ENCODE peak calls at places on chromosomes 3 and 15, in eight cellular contexts. Q is PC-9, A is psoas muscle, Z is cardiac muscle cell, E is stomach, J is fibroblast of lung, L is A549, I is upper lobe of right lung. H is an unnamed sample.

GRCh38 chr3:31565288-31565687 is 32.6 kb downstream of the STT3B start:
- DNase-seq in J (peak; percentile 53), Q (no peak), L (no peak), Z (no peak), E (no peak), A (no peak), I (no peak), H (no peak)

GRCh38 chr3:65354880-65355279 is 667.1 kb upstream of the ADAMTS9 start:
- DNase-seq in I (no peak), E (no peak), A (no peak), L (no peak), Z (no peak), Q (no peak), J (no peak), H (no peak)

GRCh38 chr3:85864896-85865295 is 906.1 kb downstream of the CADM2 start:
- DNase-seq in J (peak; percentile 36), Q (no peak), L (no peak), E (no peak), Z (peak; percentile 42), I (no peak), A (no peak), H (no peak)

GRCh38 chr15:47620960-47621681 is 96.2 kb upstream of the SEMA6D start:
- DNase-seq in I (no peak), L (no peak), J (peak; percentile 6), Q (no peak), A (no peak), E (no peak), Z (no peak), H (no peak)

GRCh38 chr3:172622916-172623700 is 87.8 kb downstream of the NCEH1 start:
- DNase-seq in A (no peak), Z (peak; percentile 50), I (no peak), E (peak; percentile 38), L (no peak), Q (peak; percentile 46), J (peak; percentile 77), H (no peak)

GRCh38 chr15:90716317-90716975 is 700 bp upstream of the BLM start:
- DNase-seq in J (peak; percentile 23), Q (no peak), L (no peak), Z (no peak), I (no peak), A (no peak), E (no peak), H (no peak)

GRCh38 chr15:64856429-64857145 is 14.9 kb downstream of the PLEKHO2 start:
- DNase-seq in L (no peak), I (no peak), E (no peak), Q (no peak), J (peak; percentile 72), Z (peak; percentile 32), A (peak; percentile 64), H (peak; percentile 83)

GRCh38 chr3:97698691-97699090 is 65.9 kb upstream of the ARL6 start:
- DNase-seq in A (no peak), Q (no peak), L (no peak), E (no peak), Z (no peak), I (no peak), J (no peak), H (no peak)

GRCh38 chr3:66469220-66469640 is 31.6 kb downstream of the LRIG1 start:
- DNase-seq in Z (no peak), A (no peak), L (no peak), Q (no peak), I (no peak), J (peak; percentile 63), E (no peak), H (no peak)

GRCh38 chr15:51071609-51072008 is 23.1 kb downstream of the TNFAIP8L3 start:
- DNase-seq in I (no peak), A (no peak), Z (no peak), Q (no peak), L (no peak), E (no peak), J (no peak), H (no peak)

GRCh38 chr3:46368569-46368968 is 2.2 kb upstream of the CCR5 start:
- DNase-seq in I (peak; percentile 78), L (no peak), A (peak; percentile 74), J (no peak), Q (no peak), Z (peak; percentile 24), E (peak; percentile 51), H (peak; percentile 80)

GRCh38 chr3:195774917-195775316 is 36.8 kb downstream of the MUC4 start:
- DNase-seq in J (no peak), E (no peak), Z (peak; percentile 52), I (peak; percentile 83), Q (peak; percentile 75), L (peak; percentile 39), A (peak; percentile 80), H (peak; percentile 76)

GRCh38 chr3:119469378-119470189 is 821 bp downstream of the POGLUT1 start:
- DNase-seq in L (peak; percentile 37), J (peak; percentile 47), Q (no peak), I (no peak), Z (no peak), A (no peak), E (no peak), H (no peak)

GRCh38 chr3:148723591-148723990 is 25.9 kb downstream of the AGTR1 start:
- DNase-seq in I (no peak), J (peak; percentile 94), L (peak; percentile 14), A (no peak), E (no peak), Q (no peak), Z (no peak), H (no peak)

GRCh38 chr3:75048650-75049049 is 434.2 kb upstream of the CNTN3 start:
- DNase-seq in Q (no peak), J (peak; percentile 1), A (no peak), E (no peak), L (no peak), I (no peak), Z (no peak), H (no peak)

GRCh38 chr3:115141018-115141757 is 5.9 kb downstream of the ZBTB20 start:
- DNase-seq in J (no peak), A (no peak), Z (no peak), E (no peak), I (no peak), Q (no peak), L (no peak), H (no peak)

GRCh38 chr3:174667386-174667785 is 191.7 kb upstream of the NAALADL2 start:
- DNase-seq in I (no peak), J (no peak), E (no peak), Q (no peak), A (no peak), Z (no peak), L (no peak), H (no peak)

GRCh38 chr3:45226206-45226915 is at the start of gene TMEM158:
- DNase-seq in E (peak; percentile 81), L (peak; percentile 86), A (peak; percentile 87), I (peak; percentile 91), J (peak; percentile 79), Q (peak; percentile 80), Z (peak; percentile 82), H (peak; percentile 88)

GRCh38 chr15:59388670-59389069 is 16.0 kb upstream of the MYO1E start:
- DNase-seq in L (peak; percentile 71), A (no peak), Q (no peak), Z (no peak), I (no peak), J (peak; percentile 44), E (no peak), H (no peak)

GRCh38 chr3:15205934-15206661 is at the start of gene CAPN7:
- DNase-seq in Z (peak; percentile 97), A (peak; percentile 98), J (peak; percentile 93), L (peak; percentile 87), Q (peak; percentile 95), I (peak; percentile 98), E (peak; percentile 98), H (peak; percentile 98)
- H3K4me1 ChIP-seq in Z (peaks cover 19% of the 10 kb centered on the region), A (peaks cover 15% of the 10 kb centered on the region), J (peaks cover 3% of the 10 kb centered on the region), L (peaks cover 19% of the 10 kb centered on the region), Q (peaks cover 19% of the 10 kb centered on the region), I (peaks cover 15% of the 10 kb centered on the region), E (peaks cover 20% of the 10 kb centered on the region), H (no peaks in the 10 kb centered on the region)

DNA sequence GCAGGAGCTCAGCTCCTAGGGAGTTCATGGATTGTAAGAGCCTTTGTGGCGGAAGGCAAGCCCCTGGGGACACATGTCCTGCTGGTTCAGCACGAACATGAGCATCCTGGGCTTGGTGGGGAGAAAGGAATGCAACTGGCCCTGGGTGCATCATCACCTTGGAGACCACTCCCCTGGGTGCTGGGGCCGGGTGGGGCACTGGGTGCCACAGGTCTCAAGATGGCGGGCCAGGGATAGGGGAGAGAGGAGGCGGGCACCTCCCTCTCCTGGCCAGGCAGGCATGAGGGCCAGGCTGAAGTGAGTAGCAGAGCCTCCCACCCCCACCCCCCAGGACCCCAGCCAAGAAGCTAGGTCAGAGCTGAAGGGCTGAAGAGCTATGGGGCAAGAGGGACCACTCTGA is 768 bp downstream of the PCBP4 start:
- DNase-seq in Z (no peak), J (no peak), I (no peak), L (no peak), A (no peak), E (no peak), Q (no peak), H (no peak)
- H3K4me3 ChIP-seq in Z (peak overlapping the region; percentile 85), J (peak overlapping the region; percentile 59), I (peak overlapping the region; percentile 71), L (peak overlapping the region; percentile 79), A (peak overlapping the region; percentile 81), E (peak overlapping the region; percentile 75), Q (peak overlapping the region; percentile 56), H (peak overlapping the region; percentile 95)

GRCh38 chr3:14209596-14210280 is 31.1 kb downstream of the LSM3 start:
- DNase-seq in A (no peak), L (no peak), J (no peak), Q (no peak), E (no peak), Z (no peak), I (no peak), H (no peak)
- H3K27ac ChIP-seq in A (no peak overlapping the region), L (no peak overlapping the region), J (no peak overlapping the region), Q (no peak overlapping the region), E (peak overlapping the region; percentile 62), Z (no peak overlapping the region), I (no peak overlapping the region), H (no peak overlapping the region)

DNA sequence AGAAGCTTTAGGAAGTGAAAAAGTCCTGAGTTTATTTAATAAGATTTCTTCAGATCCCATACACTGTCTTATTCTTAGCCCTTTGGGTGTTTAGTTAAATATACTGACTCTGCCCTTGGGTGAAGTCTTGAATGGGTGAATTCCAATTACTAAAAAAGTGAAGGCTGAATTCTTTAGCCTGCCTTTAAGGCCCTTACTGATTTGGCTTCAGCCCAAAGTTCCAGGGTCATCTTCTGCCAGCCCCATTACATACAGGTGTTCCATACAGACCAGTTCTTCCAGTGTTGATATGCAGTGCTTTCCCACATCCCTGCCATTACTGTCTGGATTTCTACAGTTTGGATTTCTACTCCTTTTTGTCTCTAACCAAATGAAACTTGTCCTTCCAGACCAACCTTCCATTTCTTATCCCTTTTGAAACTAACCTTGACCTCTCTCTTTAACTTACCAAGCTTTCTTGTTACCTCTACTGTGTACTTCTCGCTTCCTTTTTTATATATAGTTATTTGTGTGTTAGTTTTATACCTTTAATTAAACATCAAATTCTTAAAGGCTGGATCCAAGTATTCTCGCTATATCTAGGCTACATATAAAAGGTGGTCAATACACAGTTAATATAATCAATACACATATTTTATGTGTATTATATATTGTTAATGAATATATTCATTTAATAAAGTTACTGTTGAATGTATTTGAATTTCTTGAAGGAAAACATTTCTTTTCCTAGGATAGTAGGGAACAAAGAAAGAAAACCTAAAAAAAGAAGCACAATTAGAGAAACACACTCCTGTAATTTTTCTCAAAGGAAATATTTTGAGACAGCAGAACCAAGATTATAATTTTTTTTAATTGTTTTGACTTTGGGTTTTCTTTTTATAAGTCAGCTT is 15.0 kb downstream of the MBNL1 start:
- DNase-seq in L (no peak), Z (no peak), J (no peak), I (no peak), Q (peak; percentile 55), A (no peak), E (no peak), H (no peak)
- H3K4me1 ChIP-seq in L (peaks cover 72% of the 10 kb centered on the region), Z (peaks cover 55% of the 10 kb centered on the region), J (peaks cover 2% of the 10 kb centered on the region), I (peaks cover 69% of the 10 kb centered on the region), Q (peaks cover 13% of the 10 kb centered on the region), A (peaks cover 72% of the 10 kb centered on the region), E (peaks cover 46% of the 10 kb centered on the region), H (peaks cover 93% of the 10 kb centered on the region)